ENCODE peak calls at places on chromosome 1, in ten cellular contexts. O is thoracic aorta; S is GM04504; A is activated CD8-positive, alpha-beta memory T cell treated with anti-CD3 and anti-CD28 coated beads, Interleukin-2, amount 10 ng/mL, durations not matched to agents 7 days and 5 days; C is progenitor cell of endocrine pancreas; Y is caudate nucleus; T is lung; I is gastrocnemius medialis; P is iPS-NIHi11; F is midbrain. N is an unnamed sample.

GRCh38 chr1:50521703-50522102 is 98.5 kb upstream of the DMRTA2 start:
- DNase-seq in S (no peak), Y (no peak), O (no peak), T (no peak), P (no peak), C (no peak), F (no peak), A (no peak), I (no peak), N (no peak)

GRCh38 chr1:151837197-151837596 is 2.4 kb downstream of the C2CD4D start:
- DNase-seq in F (no peak), C (no peak), I (no peak), T (no peak), A (peak), P (no peak), S (no peak), O (no peak), Y (no peak), N (no peak)

GRCh38 chr1:53682369-53682685 is 56.6 kb downstream of the GLIS1 start:
- DNase-seq in O (no peak), C (no peak), S (no peak), A (no peak), T (no peak), I (no peak), F (no peak), Y (no peak), P (no peak), N (no peak)

GRCh38 chr1:61046434-61046833 is 35.9 kb upstream of the NFIA start:
- DNase-seq in S (no peak), C (no peak), O (no peak), Y (no peak), F (no peak), T (no peak), A (no peak), I (no peak), P (no peak), N (no peak)

GRCh38 chr1:148373236-148373935 is 109.7 kb downstream of the PPIAL4G start:
- DNase-seq in I (no peak), C (no peak), F (no peak), O (no peak), P (no peak), A (no peak), Y (no peak), T (no peak), S (no peak), N (no peak)

GRCh38 chr1:232630047-232630893 is at the start of gene SIPA1L2:
- DNase-seq in Y (peak), P (peak), O (peak), S (peak), T (peak), A (peak), I (peak), F (peak), C (peak), N (peak)

GRCh38 chr1:197933647-197934046 is 16.5 kb downstream of the LHX9 start:
- DNase-seq in T (no peak), A (no peak), F (no peak), S (no peak), Y (no peak), C (no peak), P (no peak), I (no peak), O (no peak), N (no peak)

GRCh38 chr1:234262754-234263105 is 110.5 kb upstream of the COA6 start:
- DNase-seq in F (no peak), T (no peak), P (no peak), S (no peak), O (no peak), I (no peak), A (no peak), C (no peak), Y (no peak), N (no peak)

GRCh38 chr1:118337346-118337745 is 152.3 kb upstream of the SPAG17 start:
- DNase-seq in O (no peak), S (no peak), A (no peak), I (no peak), P (no peak), Y (no peak), T (no peak), F (no peak), C (no peak), N (no peak)

GRCh38 chr1:9350011-9350907 is 57.6 kb downstream of the SPSB1 start:
- DNase-seq in O (no peak), C (no peak), T (no peak), S (no peak), F (no peak), I (no peak), Y (no peak), P (no peak), A (no peak), N (peak)

GRCh38 chr1:3631865-3632264 is 7.0 kb downstream of the TPRG1L start:
- DNase-seq in O (no peak), S (no peak), P (peak), C (no peak), I (no peak), Y (no peak), T (no peak), F (no peak), A (no peak), N (no peak)

GRCh38 chr1:226738421-226738994 is 574 bp downstream of the ITPKB start:
- DNase-seq in I (no peak), T (peak), C (peak), S (no peak), Y (no peak), F (peak), A (peak), P (peak), O (no peak), N (no peak)

GRCh38 chr1:206420471-206420870 is 49.8 kb upstream of the IKBKE start:
- DNase-seq in A (peak), O (no peak), P (no peak), C (no peak), T (no peak), Y (no peak), S (no peak), F (no peak), I (no peak), N (no peak)

GRCh38 chr1:226787071-226787470 is 48.0 kb upstream of the ITPKB start:
- DNase-seq in F (peak), Y (peak), O (no peak), S (no peak), I (no peak), P (no peak), T (no peak), A (no peak), C (no peak), N (no peak)

GRCh38 chr1:229758101-229759036 is 132.3 kb downstream of the URB2 start:
- DNase-seq in A (peak), C (no peak), T (no peak), P (no peak), O (no peak), Y (no peak), F (no peak), I (no peak), S (no peak), N (no peak)

GRCh38 chr1:185317886-185318310 is 855 bp upstream of the IVNS1ABP start:
- DNase-seq in I (peak), F (peak), S (no peak), O (no peak), A (peak), T (peak), P (peak), C (peak), Y (no peak), N (no peak)

GRCh38 chr1:158283965-158284364 is 5.8 kb upstream of the CD1C start:
- DNase-seq in I (no peak), A (no peak), F (no peak), Y (no peak), T (no peak), C (no peak), S (no peak), P (no peak), O (no peak), N (no peak)

GRCh38 chr1:221439008-221439733 is 302.7 kb downstream of the DUSP10 start:
- DNase-seq in C (no peak), I (no peak), O (no peak), S (peak), A (peak), Y (no peak), P (no peak), T (no peak), F (no peak), N (no peak)

GRCh38 chr1:107530543-107530942 is 389.7 kb downstream of the NTNG1 start:
- DNase-seq in S (no peak), Y (no peak), P (no peak), T (no peak), C (no peak), A (no peak), O (no peak), F (no peak), I (no peak), N (no peak)

GRCh38 chr1:186043276-186043675 is 309.1 kb downstream of the HMCN1 start:
- DNase-seq in P (no peak), I (no peak), O (no peak), T (no peak), A (no peak), S (no peak), F (no peak), C (no peak), Y (no peak), N (no peak)

GRCh38 chr1:60746278-60746761 is 336.0 kb upstream of the NFIA start:
- DNase-seq in T (no peak), A (no peak), P (no peak), F (peak), Y (peak), S (no peak), I (no peak), C (no peak), O (no peak), N (no peak)

GRCh38 chr1:204261746-204262505 is 48.1 kb upstream of the GOLT1A start:
- DNase-seq in O (no peak), Y (no peak), F (no peak), A (no peak), S (no peak), C (no peak), T (no peak), P (no peak), I (no peak), N (no peak)

GRCh38 chr1:20896824-20897223 is 109.7 kb upstream of the HP1BP3 start:
- DNase-seq in C (no peak), Y (no peak), A (no peak), P (no peak), O (no peak), F (no peak), I (no peak), T (no peak), S (no peak), N (no peak)

GRCh38 chr1:93516164-93516563 is 68.2 kb downstream of the FNBP1L start:
- DNase-seq in P (peak), T (no peak), A (no peak), C (no peak), F (no peak), I (no peak), O (no peak), S (no peak), Y (no peak), N (no peak)

GRCh38 chr1:50667710-50668356 is 244.6 kb upstream of the DMRTA2 start:
- DNase-seq in P (no peak), F (peak), I (no peak), S (no peak), O (no peak), C (no peak), Y (no peak), T (no peak), A (no peak), N (no peak)

GRCh38 chr1:903721-904270 is 19.9 kb upstream of the SAMD11 start:
- DNase-seq in I (peak), A (peak), C (peak), S (no peak), P (no peak), O (no peak), T (peak), F (no peak), Y (no peak), N (peak)

GRCh38 chr1:41282679-41283317 is 40.7 kb upstream of the SCMH1 start:
- DNase-seq in I (no peak), C (peak), O (no peak), A (no peak), F (peak), P (peak), T (no peak), S (peak), Y (no peak), N (no peak)

GRCh38 chr1:198295975-198296374 is 139.2 kb downstream of the NEK7 start:
- DNase-seq in P (no peak), A (no peak), O (no peak), F (no peak), I (no peak), Y (no peak), T (no peak), C (no peak), S (no peak), N (no peak)